ENCODE peak calls at places on chromosomes 13 and 19, in four cellular contexts. V is naive thymus-derived CD8-positive, alpha-beta T cell; W is dermis microvascular lymphatic vessel endothelial cell; X is cardiac muscle cell. U is an unnamed sample.

GRCh38 chr19:11268783-11269267 is 6.5 kb upstream of the DOCK6 start:
- DNase-seq in V (no peak), W (peak; percentile 100), X (no peak), U (peak; percentile 45)

GRCh38 chr19:33477781-33478180 is 43.8 kb downstream of the PEPD start:
- DNase-seq in V (no peak), W (no peak), X (no peak), U (no peak)

GRCh38 chr19:38039966-38040365 is 133.0 kb downstream of the SIPA1L3 start:
- DNase-seq in V (no peak), W (no peak), X (no peak), U (no peak)

GRCh38 chr13:65606622-65607021 is 1623.5 kb downstream of the PCDH9 start:
- DNase-seq in V (no peak), W (no peak), X (no peak), U (no peak)

GRCh38 chr19:38809592-38810252 is 3.0 kb downstream of the LGALS4 start:
- DNase-seq in V (no peak), W (no peak), X (no peak), U (no peak)

GRCh38 chr13:30004204-30004603 is 153.8 kb upstream of the UBL3 start:
- DNase-seq in V (no peak), W (no peak), X (no peak), U (no peak)

GRCh38 chr19:47699360-47699917 is 13.8 kb upstream of the EHD2 start:
- DNase-seq in V (peak; percentile 34), W (no peak), X (peak; percentile 60), U (peak; percentile 83)

GRCh38 chr19:3175761-3176714 is 2.5 kb upstream of the S1PR4 start:
- DNase-seq in V (peak; percentile 27), W (no peak), X (no peak), U (no peak)

GRCh38 chr13:100040196-100040595 is 48.7 kb upstream of the PCCA start:
- DNase-seq in V (no peak), W (no peak), X (no peak), U (no peak)

GRCh38 chr19:4534836-4535658 is at the start of gene PLIN5:
- DNase-seq in V (no peak), W (peak; percentile 74), X (peak; percentile 87), U (peak; percentile 87)

GRCh38 chr19:7419777-7420439 is 68.9 kb downstream of the PEX11G start:
- DNase-seq in V (no peak), W (no peak), X (no peak), U (no peak)

GRCh38 chr13:33578786-33579185 is 239.2 kb upstream of the RFC3 start:
- DNase-seq in V (no peak), W (no peak), X (no peak), U (no peak)

GRCh38 chr19:50820549-50821247 is 2.9 kb downstream of the KLK1 start:
- DNase-seq in V (no peak), W (no peak), X (no peak), U (peak; percentile 42)

GRCh38 chr19:29715695-29716581 is 877 bp upstream of the C19orf12 start:
- DNase-seq in V (peak; percentile 23), W (no peak), X (no peak), U (no peak)

GRCh38 chr13:71979616-71980015 is 112.6 kb upstream of the DACH1 start:
- DNase-seq in V (no peak), W (no peak), X (peak; percentile 30), U (no peak)

GRCh38 chr13:36297259-36297599 is 385 bp downstream of the CCDC169 start:
- DNase-seq in V (no peak), W (no peak), X (no peak), U (no peak)

GRCh38 chr13:36918246-36919060 is 1.6 kb downstream of the SMAD9 start:
- DNase-seq in V (no peak), W (no peak), X (peak; percentile 44), U (no peak)

GRCh38 chr13:71252191-71252704 is 614.8 kb downstream of the DACH1 start:
- DNase-seq in V (no peak), W (no peak), X (no peak), U (no peak)

GRCh38 chr13:98930014-98930625 is 47.7 kb downstream of the DOCK9 start:
- DNase-seq in V (no peak), W (no peak), X (no peak), U (no peak)

GRCh38 chr19:524062-524674 is 7.4 kb upstream of the CDC34 start:
- DNase-seq in V (no peak), W (no peak), X (no peak), U (peak; percentile 42)

GRCh38 chr13:113491418-113491883 is 940 bp upstream of the DCUN1D2 start:
- DNase-seq in V (no peak), W (no peak), X (peak; percentile 47), U (peak; percentile 52)

GRCh38 chr13:24392972-24393371 is 83.6 kb downstream of the C1QTNF9 start:
- DNase-seq in V (no peak), W (no peak), X (no peak), U (no peak)

GRCh38 chr19:6730153-6730804 is 7.1 kb downstream of the GPR108 start:
- DNase-seq in V (no peak), W (no peak), X (peak; percentile 42), U (peak; percentile 40)

GRCh38 chr13:21957833-21958232 is 287.0 kb downstream of the FGF9 start:
- DNase-seq in V (no peak), W (no peak), X (no peak), U (no peak)

GRCh38 chr13:105655046-105655445 is 880.4 kb downstream of the EFNB2 start:
- DNase-seq in V (no peak), W (no peak), X (no peak), U (no peak)

GRCh38 chr13:32261567-32261966 is 53.6 kb downstream of the ZAR1L start:
- DNase-seq in V (no peak), W (peak; percentile 93), X (peak; percentile 26), U (no peak)

GRCh38 chr13:65631078-65631477 is 1599.1 kb downstream of the PCDH9 start:
- DNase-seq in V (no peak), W (no peak), X (no peak), U (no peak)

GRCh38 chr13:97222934-97223710 is 989 bp downstream of the MBNL2 start:
- DNase-seq in V (no peak), W (no peak), X (no peak), U (no peak)

GRCh38 chr13:106867249-106867648 is 299.3 kb upstream of the ARGLU1 start:
- DNase-seq in V (no peak), W (peak; percentile 5), X (no peak), U (no peak)

GRCh38 chr19:34120846-34121639 is 51.3 kb upstream of the LSM14A start:
- DNase-seq in V (peak; percentile 47), W (peak; percentile 34), X (peak; percentile 23), U (peak; percentile 56)

U was measured in glutamatergic neuron.